ENCODE peak calls at places on chromosome 2, in six cellular contexts. Z, P, J, M, I and Q are unnamed samples.

GRCh38 chr2:224025874-224026273 is 13.2 kb downstream of the SERPINE2 start:
- DNase-seq in Z (no peak), P (no peak), J (peak; percentile 46), M (no peak), I (no peak), Q (no peak)

GRCh38 chr2:88181511-88181910 is 11.4 kb downstream of the THNSL2 start:
- DNase-seq in Z (no peak), P (no peak), J (no peak), M (no peak), I (no peak), Q (no peak)

GRCh38 chr2:84631047-84631446 is 114.7 kb downstream of the DNAH6 start:
- DNase-seq in Z (no peak), P (no peak), J (peak; percentile 40), M (no peak), I (no peak), Q (no peak)

GRCh38 chr2:110101911-110102774 is 13.5 kb downstream of the MALL start:
- DNase-seq in Z (no peak), P (peak; percentile 76), J (no peak), M (peak; percentile 20), I (no peak), Q (no peak)

GRCh38 chr2:156399950-156400703 is 36.1 kb upstream of the GPD2 start:
- DNase-seq in Z (peak; percentile 92), P (peak; percentile 66), J (no peak), M (peak; percentile 79), I (no peak), Q (no peak)

GRCh38 chr2:197255550-197255949 is 55.0 kb downstream of the ANKRD44 start:
- DNase-seq in Z (peak; percentile 95), P (no peak), J (peak; percentile 71), M (peak; percentile 51), I (peak; percentile 19), Q (peak; percentile 73)

GRCh38 chr2:225008935-225009334 is 33.3 kb downstream of the DOCK10 start:
- DNase-seq in Z (no peak), P (no peak), J (no peak), M (peak; percentile 45), I (no peak), Q (no peak)

GRCh38 chr2:238424313-238424700 is 2.4 kb upstream of the ASB1 start:
- DNase-seq in Z (no peak), P (no peak), J (no peak), M (no peak), I (no peak), Q (no peak)

GRCh38 chr2:237875234-237876055 is 16.0 kb downstream of the RAMP1 start:
- DNase-seq in Z (peak; percentile 62), P (no peak), J (no peak), M (no peak), I (no peak), Q (no peak)

GRCh38 chr2:120861576-120862191 is 126.0 kb downstream of the GLI2 start:
- DNase-seq in Z (peak; percentile 75), P (no peak), J (no peak), M (no peak), I (no peak), Q (no peak)

GRCh38 chr2:175631247-175631628 is 370.8 kb downstream of the LNPK start:
- DNase-seq in Z (no peak), P (no peak), J (no peak), M (no peak), I (no peak), Q (no peak)

GRCh38 chr2:134501476-134502089 is 217.2 kb downstream of the TMEM163 start:
- DNase-seq in Z (no peak), P (no peak), J (no peak), M (no peak), I (no peak), Q (no peak)

GRCh38 chr2:129801575-129801974 is 177.9 kb upstream of the RAB6C start:
- DNase-seq in Z (no peak), P (no peak), J (no peak), M (peak; percentile 3), I (no peak), Q (no peak)

GRCh38 chr2:226759768-226760167 is 39.9 kb downstream of the IRS1 start:
- DNase-seq in Z (no peak), P (no peak), J (no peak), M (no peak), I (no peak), Q (no peak)

GRCh38 chr2:61658841-61659780 is 121.0 kb upstream of the XPO1 start:
- DNase-seq in Z (no peak), P (no peak), J (no peak), M (no peak), I (no peak), Q (no peak)

GRCh38 chr2:168449419-168449818 is 6.7 kb upstream of the CERS6 start:
- DNase-seq in Z (no peak), P (no peak), J (no peak), M (no peak), I (no peak), Q (no peak)

GRCh38 chr2:85534875-85535274 is 4.1 kb upstream of the MAT2A start:
- DNase-seq in Z (no peak), P (no peak), J (no peak), M (no peak), I (no peak), Q (no peak)

GRCh38 chr2:219289537-219290361 is 10.6 kb downstream of the DNAJB2 start:
- DNase-seq in Z (peak; percentile 39), P (peak; percentile 67), J (no peak), M (no peak), I (no peak), Q (no peak)

GRCh38 chr2:219331560-219332213 is 857 bp downstream of the RESP18 start:
- DNase-seq in Z (peak; percentile 83), P (no peak), J (no peak), M (no peak), I (no peak), Q (peak; percentile 17)

GRCh38 chr2:213069531-213069930 is 81.9 kb downstream of the IKZF2 start:
- DNase-seq in Z (no peak), P (no peak), J (no peak), M (no peak), I (no peak), Q (no peak)

GRCh38 chr2:36993841-36994620 is 27.7 kb upstream of the STRN start:
- DNase-seq in Z (no peak), P (no peak), J (no peak), M (no peak), I (no peak), Q (no peak)

GRCh38 chr2:27636766-27637165 is 7.9 kb downstream of the GPN1 start:
- DNase-seq in Z (no peak), P (no peak), J (no peak), M (no peak), I (no peak), Q (no peak)

GRCh38 chr2:68900496-68901198 is 29.4 kb upstream of the BMP10 start:
- DNase-seq in Z (no peak), P (no peak), J (no peak), M (no peak), I (no peak), Q (no peak)

GRCh38 chr2:196130039-196130825 is 41.1 kb downstream of the STK17B start:
- DNase-seq in Z (no peak), P (no peak), J (no peak), M (no peak), I (no peak), Q (no peak)

DNA sequence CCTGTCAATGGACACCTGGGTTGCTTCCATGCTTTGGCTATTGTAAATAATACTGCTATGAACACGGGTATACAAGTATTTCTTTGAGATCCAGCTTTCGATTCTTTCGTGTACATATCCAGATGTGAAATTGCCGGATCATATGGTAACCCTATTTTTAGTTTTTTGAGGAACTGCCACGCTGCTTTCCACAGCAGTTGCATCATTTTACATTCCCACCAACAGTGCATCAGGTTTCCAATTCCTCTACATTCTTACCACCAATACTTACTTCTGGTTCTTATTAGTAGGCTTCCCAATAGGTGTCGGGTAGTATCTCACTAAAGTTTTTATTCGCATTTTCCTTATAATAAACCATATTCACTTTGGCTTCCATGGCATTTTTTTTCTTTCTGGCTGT is 69.6 kb downstream of the PID1 start:
- DNase-seq in Z (no peak), P (no peak), J (no peak), M (no peak), I (no peak), Q (no peak)
- H3K9me3 ChIP-seq in Z (no peaks in the 10 kb centered on the region), P (no peaks in the 10 kb centered on the region), J (no peaks in the 10 kb centered on the region), M (no peaks in the 10 kb centered on the region), I (no peaks in the 10 kb centered on the region), Q (no peaks in the 10 kb centered on the region)

GRCh38 chr2:199738723-199739412 is 112.1 kb downstream of the FTCDNL1 start:
- DNase-seq in Z (no peak), P (no peak), J (no peak), M (no peak), I (no peak), Q (no peak)

GRCh38 chr2:199739413-199740110 is 111.4 kb downstream of the FTCDNL1 start:
- DNase-seq in Z (peak; percentile 81), P (peak; percentile 26), J (peak; percentile 17), M (peak; percentile 88), I (no peak), Q (peak; percentile 58)

GRCh38 chr2:199740111-199740428 is 110.9 kb downstream of the FTCDNL1 start:
- DNase-seq in Z (no peak), P (no peak), J (no peak), M (no peak), I (no peak), Q (no peak)

DNA sequence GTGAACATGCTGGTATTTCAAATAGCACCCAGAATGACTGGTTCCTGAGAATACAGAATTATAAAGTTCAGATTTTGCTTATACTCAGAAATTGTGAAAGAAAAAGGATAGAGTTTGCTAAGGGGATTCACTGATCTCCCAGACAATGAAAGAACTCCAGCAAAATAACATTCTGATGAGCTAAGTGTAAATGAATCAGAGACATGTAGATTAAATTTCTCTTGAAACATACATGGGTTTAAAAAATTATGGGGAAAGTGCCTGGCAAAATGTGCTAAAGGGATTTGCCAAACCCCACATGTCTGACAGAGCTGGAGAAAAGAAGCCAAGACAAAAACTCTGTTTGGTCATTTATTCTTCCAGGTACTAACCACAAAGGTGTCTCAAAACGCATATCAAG is 116.3 kb downstream of the FTCDNL1 start:
- DNase-seq in Z (no peak), P (no peak), J (no peak), M (no peak), I (no peak), Q (no peak)
- H3K9me3 ChIP-seq in Z (no peaks in the 10 kb centered on the region), P (no peaks in the 10 kb centered on the region), J (no peaks in the 10 kb centered on the region), M (no peaks in the 10 kb centered on the region), I (no peaks in the 10 kb centered on the region), Q (no peaks in the 10 kb centered on the region)

GRCh38 chr2:172516299-172516698 is 39.6 kb upstream of the PDK1 start:
- DNase-seq in Z (no peak), P (no peak), J (no peak), M (no peak), I (no peak), Q (no peak)
- H3K9me3 ChIP-seq in Z (no peaks in the 10 kb centered on the region), P (peaks cover 27% of the 10 kb centered on the region), J (peaks cover 20% of the 10 kb centered on the region), M (no peaks in the 10 kb centered on the region), I (peaks cover 28% of the 10 kb centered on the region), Q (no peaks in the 10 kb centered on the region)

DNA sequence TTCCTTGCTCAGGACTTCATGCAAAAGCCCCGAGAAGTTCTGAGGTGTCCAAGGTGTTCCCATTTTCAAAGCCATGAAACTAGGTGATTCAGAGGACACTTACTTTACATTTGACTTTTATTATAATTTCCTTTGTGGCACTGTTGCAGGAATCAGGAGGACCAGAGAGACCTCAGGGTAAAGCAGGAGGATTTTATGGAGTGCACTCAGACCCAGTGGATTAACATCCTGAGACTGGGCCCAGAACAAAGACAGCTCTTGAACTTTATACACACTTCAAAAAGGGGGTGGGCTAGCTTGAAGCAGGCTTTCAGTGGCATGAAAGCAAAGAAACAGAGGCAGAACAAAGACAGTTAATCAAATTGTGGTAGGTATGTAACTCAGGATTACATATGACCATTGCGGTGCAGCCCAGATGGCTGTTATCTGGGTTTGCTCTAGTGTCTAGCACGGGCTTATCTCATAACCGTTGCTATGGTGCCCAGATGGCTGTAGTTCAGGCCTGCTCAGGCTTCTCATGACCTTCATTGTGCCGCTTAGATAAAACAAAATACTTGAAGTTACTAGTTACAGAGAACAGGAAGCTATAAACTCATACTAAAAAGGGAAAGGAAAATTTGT is 39.4 kb downstream of the TMEM182 start:
- DNase-seq in Z (no peak), P (no peak), J (no peak), M (no peak), I (no peak), Q (no peak)
- H3K9me3 ChIP-seq in Z (no peaks in the 10 kb centered on the region), P (peaks cover 16% of the 10 kb centered on the region), J (peaks cover 7% of the 10 kb centered on the region), M (no peaks in the 10 kb centered on the region), I (peaks cover 40% of the 10 kb centered on the region), Q (no peaks in the 10 kb centered on the region)